ENCODE peak calls at places on chromosomes 2 and 18, in four cellular contexts. A is HuH-7, T is KBM-7, H is A549. D is an unnamed sample.

GRCh38 chr2:127044977-127045654 is 61.8 kb downstream of the BIN1 start:
- DNase-seq in H (no peak), A (no peak), T (no peak), D (no peak)

GRCh38 chr2:21599417-21599816 is 475.6 kb downstream of the TDRD15 start:
- DNase-seq in A (no peak), H (no peak), T (no peak), D (no peak)

GRCh38 chr2:208000701-208001395 is 24.5 kb downstream of the PLEKHM3 start:
- DNase-seq in A (no peak), H (no peak), T (no peak), D (no peak)

GRCh38 chr2:144083211-144083610 is 436.7 kb downstream of the ZEB2 start:
- DNase-seq in H (peak; percentile 9), T (no peak), A (no peak), D (no peak)

GRCh38 chr18:47175283-47175894 is 775 bp downstream of the IER3IP1 start:
- DNase-seq in H (no peak), T (no peak), A (no peak), D (no peak)

GRCh38 chr2:238945433-238946150 is 97.7 kb downstream of the TWIST2 start:
- DNase-seq in A (peak; percentile 37), T (peak; percentile 27), H (peak; percentile 45), D (peak; percentile 15)

GRCh38 chr18:13653746-13654455 is 72.5 kb downstream of the FAM210A start:
- DNase-seq in A (no peak), H (no peak), T (no peak), D (no peak)

GRCh38 chr2:150698016-150698661 is 210.7 kb upstream of the RND3 start:
- DNase-seq in T (no peak), H (no peak), A (no peak), D (no peak)

GRCh38 chr2:54722641-54723299 is 692 bp upstream of the EML6 start:
- DNase-seq in A (peak; percentile 42), T (no peak), H (peak; percentile 10), D (no peak)

GRCh38 chr2:238939074-238939473 is 91.2 kb downstream of the TWIST2 start:
- DNase-seq in A (no peak), H (no peak), T (no peak), D (no peak)

GRCh38 chr2:59256290-59256689 is 1015.2 kb upstream of the FANCL start:
- DNase-seq in T (no peak), H (no peak), A (no peak), D (no peak)

GRCh38 chr2:55169915-55170314 is 62.2 kb downstream of the CLHC1 start:
- DNase-seq in H (no peak), T (no peak), A (no peak), D (no peak)

GRCh38 chr2:169983506-169983905 is 156.3 kb downstream of the UBR3 start:
- DNase-seq in A (no peak), T (no peak), H (no peak), D (no peak)

GRCh38 chr2:101883860-101884259 is 107.9 kb upstream of the IL1R2 start:
- DNase-seq in H (peak; percentile 51), T (peak; percentile 55), A (peak; percentile 34), D (peak; percentile 63)

GRCh38 chr2:120481446-120482194 is 135.7 kb downstream of the INHBB start:
- DNase-seq in T (no peak), A (no peak), H (no peak), D (no peak)

GRCh38 chr18:30177056-30177455 is 865.5 kb downstream of the DSC3 start:
- DNase-seq in H (no peak), A (no peak), T (no peak), D (peak; percentile 1)

GRCh38 chr2:72958542-72959385 is 41.4 kb downstream of the EMX1 start:
- DNase-seq in H (no peak), T (no peak), A (no peak), D (no peak)

GRCh38 chr18:31399336-31400032 is 22.9 kb downstream of the DSG4 start:
- DNase-seq in A (no peak), H (no peak), T (peak; percentile 9), D (no peak)

GRCh38 chr18:9835112-9835755 is 50.5 kb upstream of the TXNDC2 start:
- DNase-seq in H (no peak), T (no peak), A (no peak), D (no peak)

GRCh38 chr2:70977605-70978205 is 725 bp upstream of the ANKRD53 start:
- DNase-seq in A (no peak), H (no peak), T (no peak), D (no peak)

GRCh38 chr2:172373076-172373475 is 54.3 kb upstream of the ITGA6 start:
- DNase-seq in H (no peak), A (no peak), T (no peak), D (no peak)

D was measured in COLO829.